ENCODE peak calls at places on chromosomes 16 and 17, in four cellular contexts. G is NCI-H1436, Y is omental fat pad, A is heart right ventricle. T is an unnamed sample.

GRCh38 chr17:33234930-33235685 is 58.0 kb downstream of the ASIC2 start:
- DNase-seq in A (peak), Y (peak), G (no peak), T (no peak)

GRCh38 chr17:50477976-50478375 is 684 bp upstream of the RSAD1 start:
- DNase-seq in G (no peak), Y (no peak), A (no peak), T (no peak)

GRCh38 chr16:79329967-79330366 is 270.6 kb downstream of the MAF start:
- DNase-seq in G (no peak), Y (no peak), A (no peak), T (no peak)

GRCh38 chr16:59880626-59881025 is 1146.5 kb upstream of the GOT2 start:
- DNase-seq in A (no peak), G (no peak), Y (no peak), T (no peak)

GRCh38 chr16:62383941-62384340 is 347.7 kb upstream of the CDH8 start:
- DNase-seq in G (no peak), A (no peak), Y (no peak), T (no peak)

GRCh38 chr16:1351215-1351581 is 480 bp downstream of the TSR3 start:
- DNase-seq in G (no peak), A (no peak), Y (no peak), T (no peak)

GRCh38 chr16:24562811-24563210 is 23.4 kb downstream of the RBBP6 start:
- DNase-seq in Y (no peak), A (no peak), G (no peak), T (no peak)

GRCh38 chr17:40480501-40481003 is 20.9 kb downstream of the TNS4 start:
- DNase-seq in A (no peak), G (peak), Y (no peak), T (peak)

GRCh38 chr17:6079155-6079554 is 9.0 kb downstream of the WSCD1 start:
- DNase-seq in A (no peak), Y (no peak), G (no peak), T (no peak)

GRCh38 chr17:75370288-75370687 is 35.2 kb downstream of the GRB2 start:
- DNase-seq in Y (no peak), G (no peak), A (peak), T (no peak)

GRCh38 chr16:53502331-53503269 is at the start of gene AKTIP:
- DNase-seq in A (no peak), Y (no peak), G (peak), T (no peak)

GRCh38 chr17:32264140-32264799 is 1.4 kb upstream of the RHBDL3 start:
- DNase-seq in A (no peak), G (no peak), Y (no peak), T (no peak)

GRCh38 chr17:55649935-55650597 is 72.6 kb downstream of the TMEM100 start:
- DNase-seq in Y (no peak), A (no peak), G (no peak), T (no peak)

GRCh38 chr17:56292010-56292409 is 138.7 kb downstream of the ANKFN1 start:
- DNase-seq in A (no peak), Y (no peak), G (no peak), T (no peak)

GRCh38 chr17:41367426-41368075 is 2.1 kb downstream of the KRT33B start:
- DNase-seq in G (no peak), Y (no peak), A (no peak), T (no peak)

GRCh38 chr17:47678196-47678595 is 15.8 kb upstream of the TBKBP1 start:
- DNase-seq in A (no peak), G (no peak), Y (no peak), T (no peak)

GRCh38 chr16:83581082-83581481 is 226.7 kb upstream of the HSBP1 start:
- DNase-seq in Y (no peak), G (no peak), A (no peak), T (peak)

GRCh38 chr16:81451753-81452680 is 7.4 kb downstream of the CMIP start:
- DNase-seq in Y (no peak), A (peak), G (no peak), T (no peak)

GRCh38 chr16:88599092-88599733 is 29.0 kb downstream of the ZC3H18 start:
- DNase-seq in A (peak), G (no peak), Y (no peak), T (no peak)

GRCh38 chr16:47236716-47237115 is 93.0 kb upstream of the NETO2 start:
- DNase-seq in A (no peak), G (no peak), Y (no peak), T (no peak)

GRCh38 chr17:51045616-51046526 is 74.8 kb downstream of the SPAG9 start:
- DNase-seq in Y (no peak), A (no peak), G (no peak), T (no peak)

GRCh38 chr17:1762233-1762905 is 509 bp downstream of the SERPINF1 start:
- DNase-seq in Y (no peak), G (no peak), A (peak), T (no peak)

GRCh38 chr16:55120408-55120807 is 189.7 kb downstream of the IRX5 start:
- DNase-seq in G (no peak), A (peak), Y (no peak), T (no peak)